ENCODE peak calls at places on chromosomes 16 and 17, in nine cellular contexts. F, O, L, K, P, J, A, Z and M are unnamed samples.

GRCh38 chr17:41301916-41302901 is at the start of gene KRTAP29-1:
- DNase-seq in F (no peak), O (no peak), L (no peak), K (no peak), P (no peak), J (no peak), A (no peak), Z (no peak), M (no peak)

GRCh38 chr17:65529040-65529633 is 32.3 kb downstream of the AXIN2 start:
- DNase-seq in F (no peak), O (peak), L (no peak), K (no peak), P (no peak), J (no peak), A (no peak), Z (no peak), M (no peak)

GRCh38 chr17:10792156-10792555 is 11.7 kb downstream of the TMEM238L start:
- DNase-seq in F (peak), O (no peak), L (no peak), K (no peak), P (no peak), J (no peak), A (no peak), Z (no peak), M (no peak)

GRCh38 chr16:35744716-35745115 is 2285.3 kb downstream of the TP53TG3F start:
- DNase-seq in F (no peak), O (no peak), L (no peak), K (no peak), P (no peak), J (no peak), A (no peak), Z (no peak), M (no peak)

GRCh38 chr16:52071101-52071500 is 475.8 kb downstream of the TOX3 start:
- DNase-seq in F (no peak), O (no peak), L (no peak), K (no peak), P (no peak), J (no peak), A (no peak), Z (no peak), M (no peak)

GRCh38 chr17:8499171-8499570 is 63.5 kb downstream of the NDEL1 start:
- DNase-seq in F (no peak), O (no peak), L (no peak), K (no peak), P (no peak), J (no peak), A (no peak), Z (no peak), M (no peak)

GRCh38 chr17:20262116-20262977 is 205.0 kb downstream of the LGALS9B start:
- DNase-seq in F (no peak), O (no peak), L (no peak), K (no peak), P (no peak), J (no peak), A (no peak), Z (no peak), M (no peak)

GRCh38 chr17:51365090-51365489 is 104.7 kb downstream of the UTP18 start:
- DNase-seq in F (no peak), O (no peak), L (no peak), K (no peak), P (no peak), J (no peak), A (no peak), Z (no peak), M (no peak)

GRCh38 chr17:35773674-35774425 is 13.2 kb downstream of the C17orf50 start:
- DNase-seq in F (no peak), O (no peak), L (peak), K (no peak), P (peak), J (no peak), A (no peak), Z (no peak), M (no peak)

GRCh38 chr17:7839890-7840260 is 5.9 kb downstream of the KDM6B start:
- DNase-seq in F (no peak), O (no peak), L (peak), K (peak), P (no peak), J (no peak), A (no peak), Z (no peak), M (no peak)

GRCh38 chr17:42774066-42774750 is 959 bp downstream of the VPS25 start:
- DNase-seq in F (no peak), O (no peak), L (no peak), K (no peak), P (no peak), J (no peak), A (no peak), Z (no peak), M (no peak)

GRCh38 chr17:40480501-40481003 is 20.9 kb downstream of the TNS4 start:
- DNase-seq in F (no peak), O (no peak), L (peak), K (peak), P (no peak), J (peak), A (no peak), Z (no peak), M (no peak)

GRCh38 chr16:85716680-85717038 is 27.9 kb upstream of the GINS2 start:
- DNase-seq in F (no peak), O (no peak), L (no peak), K (no peak), P (no peak), J (no peak), A (no peak), Z (no peak), M (no peak)

GRCh38 chr16:10949424-10949970 is 5.1 kb downstream of the CLEC16A start:
- DNase-seq in F (peak), O (no peak), L (no peak), K (no peak), P (no peak), J (no peak), A (no peak), Z (peak), M (no peak)

GRCh38 chr16:27639588-27640276 is 89.8 kb downstream of the KATNIP start:
- DNase-seq in F (peak), O (no peak), L (peak), K (peak), P (no peak), J (no peak), A (peak), Z (peak), M (no peak)

GRCh38 chr17:42698736-42699414 is 16.5 kb downstream of the CNTNAP1 start:
- DNase-seq in F (no peak), O (peak), L (peak), K (no peak), P (no peak), J (no peak), A (no peak), Z (no peak), M (no peak)

GRCh38 chr17:31754239-31754945 is 104.7 kb downstream of the COPRS start:
- DNase-seq in F (no peak), O (no peak), L (peak), K (peak), P (no peak), J (no peak), A (no peak), Z (no peak), M (no peak)

GRCh38 chr17:31534223-31534888 is 142.9 kb downstream of the RAB11FIP4 start:
- DNase-seq in F (no peak), O (no peak), L (no peak), K (no peak), P (no peak), J (no peak), A (no peak), Z (no peak), M (no peak)

GRCh38 chr17:71338396-71338795 is 782.4 kb upstream of the SOX9 start:
- DNase-seq in F (no peak), O (no peak), L (peak), K (no peak), P (no peak), J (no peak), A (no peak), Z (no peak), M (no peak)

GRCh38 chr17:64214950-64215349 is 48.1 kb downstream of the TEX2 start:
- DNase-seq in F (no peak), O (no peak), L (no peak), K (no peak), P (no peak), J (no peak), A (no peak), Z (no peak), M (no peak)

GRCh38 chr17:65495255-65496060 is 66.0 kb downstream of the AXIN2 start:
- DNase-seq in F (peak), O (peak), L (no peak), K (peak), P (peak), J (no peak), A (no peak), Z (peak), M (no peak)

GRCh38 chr16:23857256-23857891 is 21.6 kb downstream of the PRKCB start:
- DNase-seq in F (no peak), O (no peak), L (no peak), K (no peak), P (no peak), J (no peak), A (no peak), Z (no peak), M (no peak)

GRCh38 chr17:61312406-61313295 is 87.0 kb upstream of the TBX2 start:
- DNase-seq in F (no peak), O (no peak), L (no peak), K (no peak), P (no peak), J (no peak), A (no peak), Z (no peak), M (no peak)

GRCh38 chr16:29852654-29853053 is 10.4 kb downstream of the CDIPT start:
- DNase-seq in F (no peak), O (no peak), L (peak), K (no peak), P (no peak), J (no peak), A (no peak), Z (no peak), M (no peak)

GRCh38 chr17:8552582-8553320 is 77.8 kb downstream of the MYH10 start:
- DNase-seq in F (no peak), O (no peak), L (no peak), K (no peak), P (no peak), J (no peak), A (no peak), Z (no peak), M (no peak)

GRCh38 chr16:4315185-4316102 is at the start of gene GLIS2:
- DNase-seq in F (peak), O (peak), L (peak), K (peak), P (peak), J (no peak), A (peak), Z (peak), M (peak)

GRCh38 chr17:75996665-75997590 is 3.7 kb upstream of the CDK3 start:
- DNase-seq in F (peak), O (no peak), L (peak), K (peak), P (peak), J (no peak), A (no peak), Z (peak), M (no peak)

GRCh38 chr17:19753661-19754463 is 5.8 kb upstream of the ALDH3A1 start:
- DNase-seq in F (peak), O (peak), L (no peak), K (no peak), P (peak), J (no peak), A (no peak), Z (no peak), M (no peak)

GRCh38 chr17:40063034-40063765 is 435 bp downstream of the THRA start:
- DNase-seq in F (peak), O (peak), L (no peak), K (peak), P (peak), J (peak), A (peak), Z (peak), M (no peak)

GRCh38 chr17:36616391-36617029 is 15.1 kb downstream of the MRM1 start:
- DNase-seq in F (no peak), O (no peak), L (no peak), K (no peak), P (no peak), J (no peak), A (no peak), Z (no peak), M (no peak)

GRCh38 chr16:78669994-78670393 is 570.5 kb downstream of the WWOX start:
- DNase-seq in F (no peak), O (no peak), L (peak), K (no peak), P (no peak), J (no peak), A (no peak), Z (no peak), M (no peak)

GRCh38 chr16:67393111-67393789 is at the start of gene TPPP3:
- DNase-seq in F (peak), O (peak), L (peak), K (peak), P (peak), J (no peak), A (peak), Z (peak), M (peak)

GRCh38 chr16:23836404-23837291 is 865 bp downstream of the PRKCB start:
- DNase-seq in F (no peak), O (no peak), L (no peak), K (peak), P (peak), J (peak), A (peak), Z (peak), M (peak)

GRCh38 chr16:2150418-2151187 is 2.2 kb downstream of the RAB26 start:
- DNase-seq in F (peak), O (no peak), L (peak), K (no peak), P (no peak), J (no peak), A (no peak), Z (no peak), M (no peak)

GRCh38 chr17:16932156-16932555 is 39.8 kb downstream of the TNFRSF13B start:
- DNase-seq in F (no peak), O (no peak), L (no peak), K (no peak), P (no peak), J (no peak), A (no peak), Z (no peak), M (no peak)

GRCh38 chr16:15492091-15492740 is 57.8 kb downstream of the BMERB1 start:
- DNase-seq in F (no peak), O (no peak), L (no peak), K (no peak), P (no peak), J (no peak), A (no peak), Z (no peak), M (no peak)

GRCh38 chr17:493666-494065 is 141.1 kb upstream of the RPH3AL start:
- DNase-seq in F (no peak), O (no peak), L (no peak), K (no peak), P (no peak), J (no peak), A (no peak), Z (no peak), M (no peak)

GRCh38 chr16:82995927-82996441 is 369.2 kb downstream of the CDH13 start:
- DNase-seq in F (no peak), O (no peak), L (peak), K (peak), P (no peak), J (no peak), A (no peak), Z (no peak), M (no peak)

GRCh38 chr16:85829751-85830445 is 30.4 kb downstream of the COX4I1 start:
- DNase-seq in F (no peak), O (peak), L (no peak), K (no peak), P (peak), J (no peak), A (no peak), Z (no peak), M (no peak)

GRCh38 chr16:638034-638543 is 2.0 kb upstream of the METTL26 start:
- DNase-seq in F (no peak), O (no peak), L (no peak), K (no peak), P (no peak), J (no peak), A (no peak), Z (no peak), M (no peak)

GRCh38 chr16:635573-636205 is 416 bp downstream of the METTL26 start:
- DNase-seq in F (no peak), O (no peak), L (no peak), K (no peak), P (no peak), J (no peak), A (no peak), Z (no peak), M (no peak)

GRCh38 chr16:637081-638018 is 1.2 kb upstream of the METTL26 start:
- DNase-seq in F (no peak), O (peak), L (peak), K (peak), P (peak), J (no peak), A (peak), Z (peak), M (no peak)

GRCh38 chr16:634996-635395 is 1.1 kb downstream of the METTL26 start:
- DNase-seq in F (no peak), O (no peak), L (no peak), K (no peak), P (no peak), J (no peak), A (no peak), Z (no peak), M (no peak)

DNA sequence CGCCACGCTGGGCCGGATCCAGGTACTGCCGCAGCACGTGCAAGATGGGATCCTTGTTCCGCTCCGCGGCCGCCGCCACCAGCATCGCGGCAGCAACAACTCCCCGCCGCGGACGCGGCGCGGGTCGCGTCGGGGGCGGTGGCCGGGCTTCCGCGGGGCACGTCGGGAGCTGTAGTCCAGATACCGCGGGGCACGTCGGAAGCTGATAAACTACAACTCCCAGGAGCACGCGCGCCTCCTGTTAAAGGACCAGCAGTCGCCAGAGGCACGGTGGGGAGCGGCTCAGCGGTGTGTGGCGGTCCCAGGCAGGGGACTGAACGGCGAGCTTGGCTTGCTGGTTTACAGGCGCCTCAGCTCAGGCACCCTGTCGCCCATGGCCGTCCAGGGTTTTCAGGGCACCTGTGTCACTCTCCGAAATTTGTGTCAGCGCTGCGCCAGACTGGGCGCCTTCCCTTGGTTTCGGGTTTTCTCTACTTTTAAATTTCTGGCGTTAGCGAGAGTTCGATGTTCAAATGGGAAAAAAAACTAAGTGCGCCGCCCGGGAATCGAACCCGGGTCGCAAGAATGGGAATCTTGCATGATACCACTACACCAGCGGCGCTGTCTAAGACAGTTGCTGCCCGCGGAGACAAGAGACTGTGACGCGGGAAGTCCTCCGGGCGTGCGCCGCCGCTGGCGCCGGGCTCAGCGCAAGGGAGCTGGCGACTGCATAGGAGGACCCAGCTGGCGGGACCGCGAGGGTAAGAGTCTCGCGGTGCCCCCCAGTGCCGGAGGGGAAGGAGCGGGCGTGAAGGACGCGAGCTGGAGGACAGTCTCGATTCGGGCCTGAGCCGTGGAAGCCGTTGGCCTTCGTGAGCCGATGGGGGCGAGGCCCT is at the start of gene METTL26:
- DNase-seq in F (peak), O (peak), L (peak), K (peak), P (peak), J (peak), A (peak), Z (peak), M (peak)
- TF ChIP-seq CTCF in F (no peak), O (peak), L (no peak), K (no peak), P (peak), J (no peak), A (no peak), Z (no peak), M (no peak)

GRCh38 chr17:81444610-81445339 is 49.5 kb downstream of the BAHCC1 start:
- DNase-seq in F (no peak), O (no peak), L (no peak), K (no peak), P (no peak), J (no peak), A (no peak), Z (no peak), M (no peak)

GRCh38 chr17:81448442-81448841 is 53.2 kb downstream of the BAHCC1 start:
- DNase-seq in F (no peak), O (no peak), L (no peak), K (no peak), P (no peak), J (no peak), A (no peak), Z (no peak), M (no peak)

GRCh38 chr17:81448960-81449359 is 53.7 kb downstream of the BAHCC1 start:
- DNase-seq in F (no peak), O (no peak), L (no peak), K (no peak), P (no peak), J (no peak), A (no peak), Z (no peak), M (no peak)

GRCh38 chr17:81445642-81446500 is 50.6 kb downstream of the BAHCC1 start:
- DNase-seq in F (no peak), O (no peak), L (peak), K (no peak), P (no peak), J (no peak), A (no peak), Z (no peak), M (no peak)

GRCh38 chr17:81447331-81447933 is 52.2 kb downstream of the BAHCC1 start:
- DNase-seq in F (no peak), O (no peak), L (no peak), K (no peak), P (no peak), J (no peak), A (no peak), Z (no peak), M (no peak)
- TF ChIP-seq CTCF in F (no peak), O (no peak), L (no peak), K (no peak), P (no peak), J (no peak), A (no peak), Z (no peak), M (no peak)

GRCh38 chr16:64047207-64047606 is 1074.7 kb downstream of the CDH11 start:
- DNase-seq in F (no peak), O (no peak), L (no peak), K (no peak), P (no peak), J (no peak), A (no peak), Z (no peak), M (no peak)

GRCh38 chr16:64047878-64048277 is 1074.0 kb downstream of the CDH11 start:
- DNase-seq in F (no peak), O (no peak), L (no peak), K (no peak), P (no peak), J (no peak), A (no peak), Z (no peak), M (no peak)

GRCh38 chr16:64051826-64052225 is 1070.0 kb downstream of the CDH11 start:
- DNase-seq in F (no peak), O (no peak), L (peak), K (peak), P (no peak), J (no peak), A (no peak), Z (no peak), M (no peak)
- TF ChIP-seq CTCF in F (peak), O (no peak), L (peak), K (peak), P (no peak), J (no peak), A (peak), Z (peak), M (no peak)

GRCh38 chr16:84421938-84422220 is 53.5 kb downstream of the ATP2C2 start:
- DNase-seq in F (no peak), O (no peak), L (no peak), K (no peak), P (no peak), J (no peak), A (no peak), Z (no peak), M (no peak)
- TF ChIP-seq CTCF in F (no peak), O (no peak), L (no peak), K (no peak), P (no peak), J (no peak), A (no peak), Z (no peak), M (no peak)

GRCh38 chr16:19071811-19072777 is 4.7 kb downstream of the COQ7 start:
- DNase-seq in F (peak), O (no peak), L (peak), K (peak), P (peak), J (peak), A (peak), Z (peak), M (no peak)

GRCh38 chr16:19066988-19067348 is 446 bp upstream of the COQ7 start:
- DNase-seq in F (no peak), O (no peak), L (no peak), K (no peak), P (no peak), J (no peak), A (no peak), Z (no peak), M (no peak)

GRCh38 chr16:19062706-19063105 is 4.7 kb upstream of the COQ7 start:
- DNase-seq in F (no peak), O (no peak), L (no peak), K (no peak), P (no peak), J (no peak), A (no peak), Z (no peak), M (no peak)

GRCh38 chr16:19068237-19068815 is 912 bp downstream of the COQ7 start:
- DNase-seq in F (no peak), O (no peak), L (no peak), K (no peak), P (no peak), J (no peak), A (no peak), Z (no peak), M (no peak)

GRCh38 chr16:19067349-19068236 is at the start of gene COQ7:
- DNase-seq in F (peak), O (peak), L (peak), K (peak), P (peak), J (peak), A (peak), Z (peak), M (peak)
- TF ChIP-seq CTCF in F (peak), O (peak), L (no peak), K (no peak), P (no peak), J (no peak), A (no peak), Z (no peak), M (peak)